ENCODE peak calls at places on chromosomes 11 and 22, in four cellular contexts. I is sciatic nerve, W is NCI-H748 treated with DMSO at 0.1 percent for 48 hours, A is AG08395. P is an unnamed sample.

GRCh38 chr22:30537083-30537731 is 9.3 kb downstream of the SEC14L6 start:
- DNase-seq in I (no peak), W (no peak), A (no peak), P (no peak)

GRCh38 chr22:39098576-39098975 is 1.5 kb downstream of the APOBEC3H start:
- DNase-seq in I (no peak), W (no peak), A (no peak), P (no peak)

GRCh38 chr11:103662880-103663279 is 373.6 kb upstream of the DDI1 start:
- DNase-seq in I (no peak), W (no peak), A (no peak), P (no peak)

GRCh38 chr11:66789097-66789890 is 53.9 kb upstream of the RCE1 start:
- DNase-seq in I (no peak), W (peak), A (no peak), P (no peak)

GRCh38 chr11:118304227-118304808 is at the start of gene CD3E:
- DNase-seq in I (no peak), W (no peak), A (no peak), P (no peak)

GRCh38 chr11:3080733-3081385 is 23.6 kb upstream of the CARS1 start:
- DNase-seq in I (no peak), W (no peak), A (no peak), P (no peak)

GRCh38 chr11:2580061-2580421 is 119.8 kb downstream of the KCNQ1OT1 start:
- DNase-seq in I (peak), W (no peak), A (no peak), P (peak)

GRCh38 chr11:104772806-104773241 is 125.4 kb downstream of the CASP12 start:
- DNase-seq in I (no peak), W (no peak), A (peak), P (no peak)

GRCh38 chr11:57614234-57614772 is 16.8 kb downstream of the SERPING1 start:
- DNase-seq in I (no peak), W (no peak), A (no peak), P (no peak)

GRCh38 chr11:134068829-134069425 is at the start of gene JAM3:
- DNase-seq in I (peak), W (peak), A (peak), P (peak)

GRCh38 chr11:74366576-74366975 is 31.7 kb downstream of the PGM2L1 start:
- DNase-seq in I (no peak), W (no peak), A (peak), P (no peak)

GRCh38 chr11:112097734-112098528 is 11.3 kb downstream of the SDHD start:
- DNase-seq in I (no peak), W (no peak), A (no peak), P (no peak)

GRCh38 chr22:47071812-47072641 is 309.6 kb downstream of the TBC1D22A start:
- DNase-seq in I (peak), W (no peak), A (no peak), P (no peak)

GRCh38 chr22:21937041-21937820 is 15.4 kb downstream of the PPM1F start:
- DNase-seq in I (no peak), W (no peak), A (peak), P (peak)

GRCh38 chr22:31141551-31141950 is 1.2 kb upstream of the PLA2G3 start:
- DNase-seq in I (no peak), W (no peak), A (no peak), P (no peak)

GRCh38 chr11:34278708-34279297 is 79.0 kb downstream of the ABTB2 start:
- DNase-seq in I (no peak), W (no peak), A (no peak), P (peak)

GRCh38 chr11:76799061-76799804 is 16.1 kb downstream of the TSKU start:
- DNase-seq in I (peak), W (peak), A (peak), P (peak)

GRCh38 chr11:12626616-12627015 is 47.6 kb upstream of the TEAD1 start:
- DNase-seq in I (no peak), W (no peak), A (no peak), P (no peak)

GRCh38 chr11:28539239-28540025 is 431.2 kb downstream of the METTL15 start:
- DNase-seq in I (no peak), W (no peak), A (no peak), P (no peak)

GRCh38 chr11:16179668-16180067 is 176.7 kb downstream of the SOX6 start:
- DNase-seq in I (no peak), W (no peak), A (peak), P (no peak)

GRCh38 chr11:119832132-119832531 is 103.1 kb upstream of the NECTIN1 start:
- DNase-seq in I (no peak), W (no peak), A (no peak), P (no peak)

GRCh38 chr11:118338637-118339061 is 3.9 kb downstream of the CD3D start:
- DNase-seq in I (no peak), W (no peak), A (no peak), P (no peak)

GRCh38 chr11:34274712-34275398 is 83.0 kb downstream of the ABTB2 start:
- DNase-seq in I (peak), W (no peak), A (peak), P (peak)

GRCh38 chr11:17974246-17974645 is 38.6 kb downstream of the SERGEF start:
- DNase-seq in I (no peak), W (no peak), A (no peak), P (no peak)

GRCh38 chr22:47196881-47197701 is 434.6 kb downstream of the TBC1D22A start:
- DNase-seq in I (no peak), W (no peak), A (no peak), P (no peak)

GRCh38 chr22:36435516-36436415 is 45.7 kb downstream of the TXN2 start:
- DNase-seq in I (no peak), W (peak), A (no peak), P (peak)

GRCh38 chr11:33976351-33977199 is 75.0 kb upstream of the CAPRIN1 start:
- DNase-seq in I (no peak), W (no peak), A (peak), P (no peak)

GRCh38 chr22:47059076-47059475 is 296.6 kb downstream of the TBC1D22A start:
- DNase-seq in I (peak), W (no peak), A (no peak), P (no peak)

GRCh38 chr11:6927030-6927617 is 898 bp downstream of the ZNF215 start:
- DNase-seq in I (no peak), W (peak), A (no peak), P (no peak)

GRCh38 chr11:18704698-18705097 is 6.1 kb downstream of the TMEM86A start:
- DNase-seq in I (no peak), W (no peak), A (no peak), P (peak)